ENCODE peak calls at places on chromosomes 6 and 20, in seven cellular contexts. One of them, this sample, is unnamed. For H3K4me1, the result is how much of the 10 kb centered on the place peaks cover.

GRCh38 chr6:1129141-1129540 is 182.8 kb upstream of the FOXQ1 start:
- DNase-seq in fibroblast of lung: peak
- DNase-seq in aorta: no peak
- DNase-seq in lower lobe of right lung: no peak
- DNase-seq in CD8-positive, alpha-beta memory T cell: no peak
- DNase-seq in stomach: no peak
- DNase-seq in cardiac muscle cell: peak
- DNase-seq in this sample: no peak

GRCh38 chr6:138814179-138814834 is 18.4 kb downstream of the ECT2L start:
- DNase-seq in CD8-positive, alpha-beta memory T cell: no peak
- DNase-seq in fibroblast of lung: no peak
- DNase-seq in stomach: no peak
- DNase-seq in aorta: no peak
- DNase-seq in cardiac muscle cell: no peak
- DNase-seq in lower lobe of right lung: no peak
- DNase-seq in this sample: no peak

GRCh38 chr20:46342451-46343357 is 34.4 kb upstream of the CDH22 start:
- DNase-seq in cardiac muscle cell: no peak
- DNase-seq in aorta: no peak
- DNase-seq in stomach: no peak
- DNase-seq in CD8-positive, alpha-beta memory T cell: no peak
- DNase-seq in lower lobe of right lung: no peak
- DNase-seq in fibroblast of lung: no peak
- DNase-seq in this sample: no peak

GRCh38 chr20:48716086-48716485 is 111.7 kb downstream of the PREX1 start:
- DNase-seq in CD8-positive, alpha-beta memory T cell: peak
- DNase-seq in lower lobe of right lung: no peak
- DNase-seq in fibroblast of lung: no peak
- DNase-seq in aorta: peak
- DNase-seq in stomach: no peak
- DNase-seq in cardiac muscle cell: no peak
- DNase-seq in this sample: no peak

GRCh38 chr20:34904202-34904621 is 27.8 kb downstream of the ACSS2 start:
- DNase-seq in aorta: no peak
- DNase-seq in cardiac muscle cell: peak
- DNase-seq in stomach: peak
- DNase-seq in CD8-positive, alpha-beta memory T cell: no peak
- DNase-seq in fibroblast of lung: no peak
- DNase-seq in lower lobe of right lung: no peak
- DNase-seq in this sample: no peak

GRCh38 chr20:37228656-37229055 is 33.0 kb downstream of the GHRH start:
- DNase-seq in lower lobe of right lung: no peak
- DNase-seq in aorta: no peak
- DNase-seq in cardiac muscle cell: no peak
- DNase-seq in CD8-positive, alpha-beta memory T cell: no peak
- DNase-seq in fibroblast of lung: no peak
- DNase-seq in stomach: no peak
- DNase-seq in this sample: no peak

GRCh38 chr6:156400487-156400886 is 376.7 kb upstream of the ARID1B start:
- DNase-seq in CD8-positive, alpha-beta memory T cell: no peak
- DNase-seq in fibroblast of lung: no peak
- DNase-seq in cardiac muscle cell: no peak
- DNase-seq in lower lobe of right lung: no peak
- DNase-seq in aorta: no peak
- DNase-seq in stomach: no peak
- DNase-seq in this sample: no peak

GRCh38 chr6:88698661-88699060 is 264.8 kb downstream of the RNGTT start:
- DNase-seq in lower lobe of right lung: no peak
- DNase-seq in stomach: no peak
- DNase-seq in aorta: no peak
- DNase-seq in CD8-positive, alpha-beta memory T cell: no peak
- DNase-seq in fibroblast of lung: no peak
- DNase-seq in cardiac muscle cell: no peak
- DNase-seq in this sample: no peak

GRCh38 chr6:17491416-17492142 is 98.2 kb downstream of the CAP2 start:
- DNase-seq in cardiac muscle cell: no peak
- DNase-seq in lower lobe of right lung: no peak
- DNase-seq in fibroblast of lung: no peak
- DNase-seq in CD8-positive, alpha-beta memory T cell: no peak
- DNase-seq in stomach: no peak
- DNase-seq in aorta: no peak
- DNase-seq in this sample: no peak

GRCh38 chr6:36897629-36898028 is 11.9 kb downstream of the C6orf89 start:
- DNase-seq in CD8-positive, alpha-beta memory T cell: no peak
- DNase-seq in cardiac muscle cell: no peak
- DNase-seq in aorta: no peak
- DNase-seq in stomach: no peak
- DNase-seq in lower lobe of right lung: no peak
- DNase-seq in fibroblast of lung: no peak
- DNase-seq in this sample: no peak

GRCh38 chr20:33656783-33657703 is 5.1 kb upstream of the C20orf144 start:
- DNase-seq in fibroblast of lung: no peak
- DNase-seq in aorta: peak
- DNase-seq in CD8-positive, alpha-beta memory T cell: no peak
- DNase-seq in lower lobe of right lung: peak
- DNase-seq in cardiac muscle cell: no peak
- DNase-seq in stomach: no peak
- DNase-seq in this sample: no peak

GRCh38 chr20:805713-806112 is 27.8 kb upstream of the FAM110A start:
- DNase-seq in aorta: no peak
- DNase-seq in fibroblast of lung: peak
- DNase-seq in stomach: no peak
- DNase-seq in lower lobe of right lung: no peak
- DNase-seq in cardiac muscle cell: no peak
- DNase-seq in CD8-positive, alpha-beta memory T cell: no peak
- DNase-seq in this sample: peak

GRCh38 chr20:12827796-12828406 is 180.9 kb upstream of the SPTLC3 start:
- DNase-seq in aorta: no peak
- DNase-seq in cardiac muscle cell: no peak
- DNase-seq in fibroblast of lung: no peak
- DNase-seq in lower lobe of right lung: no peak
- DNase-seq in CD8-positive, alpha-beta memory T cell: no peak
- DNase-seq in stomach: no peak
- DNase-seq in this sample: no peak

GRCh38 chr6:15521516-15521915 is 141.3 kb downstream of the DTNBP1 start:
- DNase-seq in fibroblast of lung: no peak
- DNase-seq in lower lobe of right lung: no peak
- DNase-seq in cardiac muscle cell: no peak
- DNase-seq in aorta: no peak
- DNase-seq in stomach: no peak
- DNase-seq in CD8-positive, alpha-beta memory T cell: no peak
- DNase-seq in this sample: no peak

GRCh38 chr20:37531856-37532255 is 4.2 kb upstream of the BLCAP start:
- DNase-seq in aorta: no peak
- DNase-seq in lower lobe of right lung: no peak
- DNase-seq in stomach: no peak
- DNase-seq in CD8-positive, alpha-beta memory T cell: no peak
- DNase-seq in fibroblast of lung: no peak
- DNase-seq in cardiac muscle cell: no peak
- DNase-seq in this sample: no peak

GRCh38 chr6:34319471-34319885 is 70.7 kb upstream of the SMIM29 start:
- DNase-seq in fibroblast of lung: no peak
- DNase-seq in cardiac muscle cell: no peak
- DNase-seq in CD8-positive, alpha-beta memory T cell: no peak
- DNase-seq in stomach: no peak
- DNase-seq in aorta: no peak
- DNase-seq in lower lobe of right lung: no peak
- DNase-seq in this sample: no peak

GRCh38 chr20:59124326-59125029 is 39.1 kb upstream of the ZNF831 start:
- DNase-seq in cardiac muscle cell: no peak
- DNase-seq in stomach: no peak
- DNase-seq in aorta: no peak
- DNase-seq in CD8-positive, alpha-beta memory T cell: no peak
- DNase-seq in lower lobe of right lung: no peak
- DNase-seq in fibroblast of lung: no peak
- DNase-seq in this sample: no peak

GRCh38 chr20:35615667-35616464 is at the start of gene SPAG4:
- DNase-seq in aorta: peak
- DNase-seq in fibroblast of lung: peak
- DNase-seq in cardiac muscle cell: peak
- DNase-seq in stomach: peak
- DNase-seq in lower lobe of right lung: peak
- DNase-seq in CD8-positive, alpha-beta memory T cell: peak
- DNase-seq in this sample: no peak

GRCh38 chr20:47490795-47491194 is 10.9 kb upstream of the NCOA3 start:
- DNase-seq in stomach: no peak
- DNase-seq in aorta: no peak
- DNase-seq in CD8-positive, alpha-beta memory T cell: no peak
- DNase-seq in lower lobe of right lung: no peak
- DNase-seq in cardiac muscle cell: no peak
- DNase-seq in fibroblast of lung: no peak
- DNase-seq in this sample: no peak
- H3K4me1 ChIP-seq in stomach: under half
- H3K4me1 ChIP-seq in aorta: under half
- H3K4me1 ChIP-seq in CD8-positive, alpha-beta memory T cell: under half
- H3K4me1 ChIP-seq in lower lobe of right lung: under half
- H3K4me1 ChIP-seq in cardiac muscle cell: under half
- H3K4me1 ChIP-seq in fibroblast of lung: under half
- H3K4me1 ChIP-seq in this sample: under half

GRCh38 chr20:18390201-18390600 is 76.6 kb downstream of the DZANK1 start:
- DNase-seq in aorta: no peak
- DNase-seq in cardiac muscle cell: no peak
- DNase-seq in fibroblast of lung: no peak
- DNase-seq in stomach: no peak
- DNase-seq in CD8-positive, alpha-beta memory T cell: no peak
- DNase-seq in lower lobe of right lung: no peak
- DNase-seq in this sample: no peak

GRCh38 chr20:18391686-18392085 is 75.1 kb downstream of the DZANK1 start:
- DNase-seq in cardiac muscle cell: no peak
- DNase-seq in lower lobe of right lung: no peak
- DNase-seq in stomach: no peak
- DNase-seq in fibroblast of lung: no peak
- DNase-seq in aorta: no peak
- DNase-seq in CD8-positive, alpha-beta memory T cell: no peak
- DNase-seq in this sample: no peak

GRCh38 chr20:18394363-18394762 is 72.5 kb downstream of the DZANK1 start:
- DNase-seq in lower lobe of right lung: no peak
- DNase-seq in fibroblast of lung: no peak
- DNase-seq in cardiac muscle cell: no peak
- DNase-seq in aorta: no peak
- DNase-seq in stomach: no peak
- DNase-seq in CD8-positive, alpha-beta memory T cell: no peak
- DNase-seq in this sample: no peak

DNA sequence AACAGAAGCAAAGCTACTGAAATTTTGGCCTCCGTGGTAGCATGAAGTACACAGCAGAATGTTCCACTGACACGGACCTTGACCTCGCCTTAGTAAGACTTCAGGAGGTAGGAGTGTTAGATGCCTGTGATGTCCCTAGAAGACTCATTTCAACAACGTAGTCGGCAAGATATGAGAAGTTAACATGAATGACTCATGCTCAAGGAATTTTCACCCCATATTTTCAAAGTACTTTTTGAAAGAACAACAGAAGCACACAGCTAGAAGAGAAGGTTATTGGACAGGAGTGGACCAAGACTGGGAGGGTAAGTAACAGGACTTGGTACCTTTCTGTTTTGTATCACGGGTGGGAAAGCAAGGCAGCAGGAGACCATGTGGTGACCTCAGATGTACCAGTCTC is 78.0 kb downstream of the DZANK1 start:
- DNase-seq in cardiac muscle cell: peak
- DNase-seq in aorta: no peak
- DNase-seq in lower lobe of right lung: no peak
- DNase-seq in stomach: no peak
- DNase-seq in fibroblast of lung: peak
- DNase-seq in CD8-positive, alpha-beta memory T cell: no peak
- DNase-seq in this sample: no peak
- H3K4me1 ChIP-seq in cardiac muscle cell: under half
- H3K4me1 ChIP-seq in aorta: under half
- H3K4me1 ChIP-seq in lower lobe of right lung: under half
- H3K4me1 ChIP-seq in stomach: under half
- H3K4me1 ChIP-seq in fibroblast of lung: under half
- H3K4me1 ChIP-seq in CD8-positive, alpha-beta memory T cell: under half
- H3K4me1 ChIP-seq in this sample: under half

DNA sequence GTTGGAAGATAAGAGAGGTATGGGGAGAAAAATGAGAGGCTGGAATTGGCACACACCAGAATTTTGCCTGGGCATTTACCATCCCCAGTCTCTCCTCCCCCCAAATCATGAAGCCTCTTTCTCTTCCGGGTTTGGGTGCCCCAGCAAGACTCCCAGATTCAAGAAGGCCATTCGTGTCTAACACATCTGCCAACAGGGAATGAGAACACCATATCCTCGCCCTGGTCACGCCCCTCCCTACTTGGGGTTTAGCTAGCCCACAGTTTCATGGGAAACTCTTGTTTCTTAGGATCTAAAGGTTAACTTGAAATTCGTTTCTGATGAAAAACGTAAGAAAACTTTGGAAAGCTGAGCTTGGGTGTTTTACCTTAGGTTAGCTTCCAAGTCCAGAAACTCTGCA is 105.5 kb upstream of the TMEM170B start:
- DNase-seq in aorta: no peak
- DNase-seq in stomach: no peak
- DNase-seq in lower lobe of right lung: no peak
- DNase-seq in CD8-positive, alpha-beta memory T cell: no peak
- DNase-seq in cardiac muscle cell: no peak
- DNase-seq in fibroblast of lung: no peak
- DNase-seq in this sample: no peak
- H3K4me1 ChIP-seq in aorta: under half
- H3K4me1 ChIP-seq in stomach: under half
- H3K4me1 ChIP-seq in lower lobe of right lung: half or more
- H3K4me1 ChIP-seq in CD8-positive, alpha-beta memory T cell: under half
- H3K4me1 ChIP-seq in cardiac muscle cell: under half
- H3K4me1 ChIP-seq in fibroblast of lung: under half
- H3K4me1 ChIP-seq in this sample: under half

DNA sequence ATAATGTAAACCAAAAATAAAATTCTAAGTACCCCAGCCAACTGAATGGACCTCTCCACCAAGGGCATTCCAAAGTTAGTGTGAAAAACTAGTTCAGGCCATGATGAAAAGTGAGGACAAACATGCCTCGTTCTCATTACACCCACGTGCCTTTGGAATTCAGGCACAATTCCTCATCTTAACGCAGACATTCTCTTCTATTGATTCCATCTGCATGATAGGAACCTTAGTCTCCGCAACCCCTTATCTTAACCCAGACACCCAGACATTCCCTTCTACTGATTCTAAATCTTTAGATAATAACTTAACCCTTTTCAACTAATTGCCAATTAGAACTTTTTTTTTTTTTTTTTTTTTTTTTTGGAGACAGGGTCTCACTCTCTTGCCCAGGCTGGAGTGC is 7.6 kb upstream of the SERPINB6 start:
- DNase-seq in CD8-positive, alpha-beta memory T cell: no peak
- DNase-seq in lower lobe of right lung: no peak
- DNase-seq in stomach: no peak
- DNase-seq in aorta: no peak
- DNase-seq in fibroblast of lung: peak
- DNase-seq in cardiac muscle cell: no peak
- DNase-seq in this sample: no peak
- H3K4me1 ChIP-seq in CD8-positive, alpha-beta memory T cell: under half
- H3K4me1 ChIP-seq in lower lobe of right lung: under half
- H3K4me1 ChIP-seq in stomach: under half
- H3K4me1 ChIP-seq in aorta: under half
- H3K4me1 ChIP-seq in fibroblast of lung: under half
- H3K4me1 ChIP-seq in cardiac muscle cell: under half
- H3K4me1 ChIP-seq in this sample: under half

DNA sequence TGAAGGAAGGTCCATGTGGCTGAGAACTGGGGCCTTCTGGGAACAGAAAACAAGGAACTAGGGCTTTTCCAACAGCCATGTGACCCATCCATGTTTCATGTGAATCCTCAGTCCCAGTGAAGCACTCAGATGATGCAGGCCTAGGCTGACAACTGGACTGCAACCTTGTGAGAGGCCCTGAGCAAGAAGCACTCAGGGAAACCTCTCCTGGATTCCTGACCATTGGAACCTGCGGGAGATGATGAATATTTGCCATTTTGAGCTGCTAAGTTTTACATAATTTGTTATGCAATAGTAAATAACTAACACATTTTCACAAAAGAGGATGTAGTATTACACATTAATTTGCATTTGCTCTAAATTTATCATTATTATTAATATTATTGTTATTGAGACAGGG is 38.4 kb upstream of the HLA-G start:
- DNase-seq in fibroblast of lung: no peak
- DNase-seq in cardiac muscle cell: no peak
- DNase-seq in stomach: no peak
- DNase-seq in CD8-positive, alpha-beta memory T cell: no peak
- DNase-seq in lower lobe of right lung: no peak
- DNase-seq in aorta: no peak
- DNase-seq in this sample: no peak
- H3K4me1 ChIP-seq in fibroblast of lung: under half
- H3K4me1 ChIP-seq in cardiac muscle cell: under half
- H3K4me1 ChIP-seq in stomach: under half
- H3K4me1 ChIP-seq in CD8-positive, alpha-beta memory T cell: under half
- H3K4me1 ChIP-seq in lower lobe of right lung: under half
- H3K4me1 ChIP-seq in aorta: under half
- H3K4me1 ChIP-seq in this sample: under half